ENCODE peak calls at places on chromosomes 5 and 9, in eight cellular contexts. One of them, this sample, is unnamed.

GRCh38 chr5:132279801-132280200 is 14.4 kb upstream of the SLC22A4 start:
- DNase-seq in BJ: no peak
- DNase-seq in adrenal gland: no peak
- DNase-seq in CD8-positive, alpha-beta T cell: no peak
- DNase-seq in cardiac fibroblast: no peak
- DNase-seq in tibial artery: no peak
- DNase-seq in GM10248: no peak
- DNase-seq in astrocyte of the spinal cord: no peak
- DNase-seq in this sample: no peak

GRCh38 chr5:62212648-62213047 is 93.4 kb upstream of the KIF2A start:
- DNase-seq in BJ: no peak
- DNase-seq in adrenal gland: no peak
- DNase-seq in CD8-positive, alpha-beta T cell: no peak
- DNase-seq in cardiac fibroblast: no peak
- DNase-seq in tibial artery: no peak
- DNase-seq in GM10248: no peak
- DNase-seq in astrocyte of the spinal cord: no peak
- DNase-seq in this sample: no peak

GRCh38 chr5:81924467-81924866 is 47.4 kb upstream of the ATG10 start:
- DNase-seq in BJ: no peak
- DNase-seq in adrenal gland: no peak
- DNase-seq in CD8-positive, alpha-beta T cell: no peak
- DNase-seq in cardiac fibroblast: no peak
- DNase-seq in tibial artery: no peak
- DNase-seq in GM10248: no peak
- DNase-seq in astrocyte of the spinal cord: no peak
- DNase-seq in this sample: peak

GRCh38 chr9:79165006-79165405 is 406.8 kb upstream of the TLE4 start:
- DNase-seq in BJ: no peak
- DNase-seq in adrenal gland: no peak
- DNase-seq in CD8-positive, alpha-beta T cell: no peak
- DNase-seq in cardiac fibroblast: peak
- DNase-seq in tibial artery: no peak
- DNase-seq in GM10248: no peak
- DNase-seq in astrocyte of the spinal cord: no peak
- DNase-seq in this sample: no peak

GRCh38 chr5:58871648-58872242 is 288.9 kb downstream of the RAB3C start:
- DNase-seq in BJ: no peak
- DNase-seq in adrenal gland: peak
- DNase-seq in CD8-positive, alpha-beta T cell: no peak
- DNase-seq in cardiac fibroblast: peak
- DNase-seq in tibial artery: no peak
- DNase-seq in GM10248: no peak
- DNase-seq in astrocyte of the spinal cord: peak
- DNase-seq in this sample: no peak

GRCh38 chr9:11319477-11320060 is 706.8 kb upstream of the PTPRD start:
- DNase-seq in BJ: no peak
- DNase-seq in adrenal gland: no peak
- DNase-seq in CD8-positive, alpha-beta T cell: no peak
- DNase-seq in cardiac fibroblast: peak
- DNase-seq in tibial artery: no peak
- DNase-seq in GM10248: no peak
- DNase-seq in astrocyte of the spinal cord: peak
- DNase-seq in this sample: peak

GRCh38 chr5:178545941-178546674 is 44.1 kb downstream of the COL23A1 start:
- DNase-seq in BJ: no peak
- DNase-seq in adrenal gland: no peak
- DNase-seq in CD8-positive, alpha-beta T cell: no peak
- DNase-seq in cardiac fibroblast: no peak
- DNase-seq in tibial artery: no peak
- DNase-seq in GM10248: no peak
- DNase-seq in astrocyte of the spinal cord: no peak
- DNase-seq in this sample: no peak

GRCh38 chr9:130262771-130263170 is 2.8 kb upstream of the HMCN2 start:
- DNase-seq in BJ: no peak
- DNase-seq in adrenal gland: no peak
- DNase-seq in CD8-positive, alpha-beta T cell: no peak
- DNase-seq in cardiac fibroblast: no peak
- DNase-seq in tibial artery: peak
- DNase-seq in GM10248: peak
- DNase-seq in astrocyte of the spinal cord: no peak
- DNase-seq in this sample: no peak

GRCh38 chr5:115329475-115329874 is 33.0 kb upstream of the CCDC112 start:
- DNase-seq in BJ: no peak
- DNase-seq in adrenal gland: no peak
- DNase-seq in CD8-positive, alpha-beta T cell: no peak
- DNase-seq in cardiac fibroblast: no peak
- DNase-seq in tibial artery: no peak
- DNase-seq in GM10248: no peak
- DNase-seq in astrocyte of the spinal cord: no peak
- DNase-seq in this sample: no peak

GRCh38 chr5:122424211-122424610 is 112.2 kb downstream of the SNCAIP start:
- DNase-seq in BJ: no peak
- DNase-seq in adrenal gland: no peak
- DNase-seq in CD8-positive, alpha-beta T cell: no peak
- DNase-seq in cardiac fibroblast: no peak
- DNase-seq in tibial artery: no peak
- DNase-seq in GM10248: no peak
- DNase-seq in astrocyte of the spinal cord: no peak
- DNase-seq in this sample: no peak

GRCh38 chr5:108881133-108881532 is 133.4 kb downstream of the FER start:
- DNase-seq in BJ: no peak
- DNase-seq in adrenal gland: no peak
- DNase-seq in CD8-positive, alpha-beta T cell: no peak
- DNase-seq in cardiac fibroblast: no peak
- DNase-seq in tibial artery: no peak
- DNase-seq in GM10248: no peak
- DNase-seq in astrocyte of the spinal cord: no peak
- DNase-seq in this sample: no peak

GRCh38 chr5:1201327-1202025 is at the start of gene SLC6A19:
- DNase-seq in BJ: no peak
- DNase-seq in adrenal gland: no peak
- DNase-seq in CD8-positive, alpha-beta T cell: no peak
- DNase-seq in cardiac fibroblast: no peak
- DNase-seq in tibial artery: no peak
- DNase-seq in GM10248: no peak
- DNase-seq in astrocyte of the spinal cord: no peak
- DNase-seq in this sample: peak

GRCh38 chr5:180090098-180090768 is 18.7 kb upstream of the RNF130 start:
- DNase-seq in BJ: no peak
- DNase-seq in adrenal gland: peak
- DNase-seq in CD8-positive, alpha-beta T cell: peak
- DNase-seq in cardiac fibroblast: peak
- DNase-seq in tibial artery: peak
- DNase-seq in GM10248: peak
- DNase-seq in astrocyte of the spinal cord: peak
- DNase-seq in this sample: peak

GRCh38 chr5:93307557-93307956 is 273.5 kb downstream of the NR2F1-AS1 start:
- DNase-seq in BJ: peak
- DNase-seq in adrenal gland: no peak
- DNase-seq in CD8-positive, alpha-beta T cell: no peak
- DNase-seq in cardiac fibroblast: peak
- DNase-seq in tibial artery: no peak
- DNase-seq in GM10248: no peak
- DNase-seq in astrocyte of the spinal cord: no peak
- DNase-seq in this sample: no peak

GRCh38 chr9:137227057-137227852 is at the start of gene RNF224:
- DNase-seq in BJ: no peak
- DNase-seq in adrenal gland: peak
- DNase-seq in CD8-positive, alpha-beta T cell: peak
- DNase-seq in cardiac fibroblast: peak
- DNase-seq in tibial artery: peak
- DNase-seq in GM10248: peak
- DNase-seq in astrocyte of the spinal cord: peak
- DNase-seq in this sample: peak

GRCh38 chr5:52895070-52895469 is 94.1 kb upstream of the ITGA2 start:
- DNase-seq in BJ: no peak
- DNase-seq in adrenal gland: peak
- DNase-seq in CD8-positive, alpha-beta T cell: no peak
- DNase-seq in cardiac fibroblast: no peak
- DNase-seq in tibial artery: no peak
- DNase-seq in GM10248: no peak
- DNase-seq in astrocyte of the spinal cord: no peak
- DNase-seq in this sample: no peak

GRCh38 chr5:135313946-135314345 is 85.1 kb downstream of the MACROH2A1 start:
- DNase-seq in BJ: no peak
- DNase-seq in adrenal gland: no peak
- DNase-seq in CD8-positive, alpha-beta T cell: no peak
- DNase-seq in cardiac fibroblast: no peak
- DNase-seq in tibial artery: no peak
- DNase-seq in GM10248: peak
- DNase-seq in astrocyte of the spinal cord: no peak
- DNase-seq in this sample: no peak

GRCh38 chr5:170737591-170737990 is 45.9 kb upstream of the GABRP start:
- DNase-seq in BJ: no peak
- DNase-seq in adrenal gland: no peak
- DNase-seq in CD8-positive, alpha-beta T cell: no peak
- DNase-seq in cardiac fibroblast: no peak
- DNase-seq in tibial artery: no peak
- DNase-seq in GM10248: no peak
- DNase-seq in astrocyte of the spinal cord: no peak
- DNase-seq in this sample: no peak

GRCh38 chr9:3526903-3527652 is 1.3 kb upstream of the RFX3 start:
- DNase-seq in BJ: no peak
- DNase-seq in adrenal gland: peak
- DNase-seq in CD8-positive, alpha-beta T cell: no peak
- DNase-seq in cardiac fibroblast: peak
- DNase-seq in tibial artery: no peak
- DNase-seq in GM10248: no peak
- DNase-seq in astrocyte of the spinal cord: no peak
- DNase-seq in this sample: no peak

DNA sequence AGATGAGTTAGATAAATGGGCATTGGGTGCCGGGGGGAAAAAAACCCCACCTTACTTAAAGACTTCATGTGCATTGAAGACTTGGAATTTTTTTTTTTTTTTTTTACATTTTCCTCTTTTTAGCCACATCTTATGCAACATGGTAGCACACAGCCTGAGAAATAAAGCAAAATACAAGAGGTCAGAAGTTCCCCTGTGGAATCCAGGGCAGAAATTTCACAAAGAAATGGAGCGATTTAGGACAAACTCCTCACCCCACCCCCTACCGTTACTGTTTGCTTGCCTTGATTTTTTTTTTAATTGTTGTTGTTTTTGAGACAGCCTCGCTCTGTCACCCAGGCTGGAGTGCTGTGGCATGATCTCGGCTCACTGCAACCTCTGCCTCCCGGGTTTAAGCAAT is 153.1 kb downstream of the GOLPH3 start:
- DNase-seq in BJ: no peak
- DNase-seq in adrenal gland: no peak
- DNase-seq in CD8-positive, alpha-beta T cell: no peak
- DNase-seq in cardiac fibroblast: peak
- DNase-seq in tibial artery: no peak
- DNase-seq in GM10248: no peak
- DNase-seq in astrocyte of the spinal cord: no peak
- DNase-seq in this sample: no peak
- TF ChIP-seq CTCF in BJ: no peak
- TF ChIP-seq CTCF in adrenal gland: no peak
- TF ChIP-seq CTCF in CD8-positive, alpha-beta T cell: no peak
- TF ChIP-seq CTCF in cardiac fibroblast: no peak
- TF ChIP-seq CTCF in tibial artery: no peak
- TF ChIP-seq CTCF in GM10248: no peak
- TF ChIP-seq CTCF in astrocyte of the spinal cord: no peak
- TF ChIP-seq CTCF in this sample: no peak

GRCh38 chr9:127707766-127708165 is 978 bp downstream of the CFAP157 start:
- DNase-seq in BJ: no peak
- DNase-seq in adrenal gland: no peak
- DNase-seq in CD8-positive, alpha-beta T cell: peak
- DNase-seq in cardiac fibroblast: no peak
- DNase-seq in tibial artery: no peak
- DNase-seq in GM10248: peak
- DNase-seq in astrocyte of the spinal cord: no peak
- DNase-seq in this sample: no peak
- TF ChIP-seq CTCF in BJ: no peak
- TF ChIP-seq CTCF in adrenal gland: peak
- TF ChIP-seq CTCF in CD8-positive, alpha-beta T cell: peak
- TF ChIP-seq CTCF in cardiac fibroblast: no peak
- TF ChIP-seq CTCF in tibial artery: no peak
- TF ChIP-seq CTCF in GM10248: no peak
- TF ChIP-seq CTCF in astrocyte of the spinal cord: no peak
- TF ChIP-seq CTCF in this sample: no peak

GRCh38 chr9:87594662-87595061 is 97.0 kb downstream of the DAPK1 start:
- DNase-seq in BJ: no peak
- DNase-seq in adrenal gland: no peak
- DNase-seq in CD8-positive, alpha-beta T cell: no peak
- DNase-seq in cardiac fibroblast: no peak
- DNase-seq in tibial artery: no peak
- DNase-seq in GM10248: no peak
- DNase-seq in astrocyte of the spinal cord: no peak
- DNase-seq in this sample: no peak
- TF ChIP-seq CTCF in BJ: no peak
- TF ChIP-seq CTCF in adrenal gland: no peak
- TF ChIP-seq CTCF in CD8-positive, alpha-beta T cell: no peak
- TF ChIP-seq CTCF in cardiac fibroblast: no peak
- TF ChIP-seq CTCF in tibial artery: no peak
- TF ChIP-seq CTCF in GM10248: no peak
- TF ChIP-seq CTCF in astrocyte of the spinal cord: no peak
- TF ChIP-seq CTCF in this sample: no peak

GRCh38 chr5:15682122-15682521 is 182.1 kb downstream of the FBXL7 start:
- DNase-seq in BJ: no peak
- DNase-seq in adrenal gland: no peak
- DNase-seq in CD8-positive, alpha-beta T cell: no peak
- DNase-seq in cardiac fibroblast: no peak
- DNase-seq in tibial artery: no peak
- DNase-seq in GM10248: no peak
- DNase-seq in astrocyte of the spinal cord: no peak
- DNase-seq in this sample: no peak

GRCh38 chr5:15682566-15682965 is 182.6 kb downstream of the FBXL7 start:
- DNase-seq in BJ: no peak
- DNase-seq in adrenal gland: no peak
- DNase-seq in CD8-positive, alpha-beta T cell: no peak
- DNase-seq in cardiac fibroblast: no peak
- DNase-seq in tibial artery: no peak
- DNase-seq in GM10248: no peak
- DNase-seq in astrocyte of the spinal cord: no peak
- DNase-seq in this sample: no peak

GRCh38 chr5:15687401-15687800 is 187.4 kb downstream of the FBXL7 start:
- DNase-seq in BJ: no peak
- DNase-seq in adrenal gland: no peak
- DNase-seq in CD8-positive, alpha-beta T cell: no peak
- DNase-seq in cardiac fibroblast: no peak
- DNase-seq in tibial artery: no peak
- DNase-seq in GM10248: no peak
- DNase-seq in astrocyte of the spinal cord: no peak
- DNase-seq in this sample: no peak

GRCh38 chr5:15683332-15683731 is 183.4 kb downstream of the FBXL7 start:
- DNase-seq in BJ: no peak
- DNase-seq in adrenal gland: no peak
- DNase-seq in CD8-positive, alpha-beta T cell: no peak
- DNase-seq in cardiac fibroblast: peak
- DNase-seq in tibial artery: no peak
- DNase-seq in GM10248: no peak
- DNase-seq in astrocyte of the spinal cord: no peak
- DNase-seq in this sample: peak
- TF ChIP-seq CTCF in BJ: no peak
- TF ChIP-seq CTCF in adrenal gland: peak
- TF ChIP-seq CTCF in CD8-positive, alpha-beta T cell: no peak
- TF ChIP-seq CTCF in cardiac fibroblast: peak
- TF ChIP-seq CTCF in tibial artery: no peak
- TF ChIP-seq CTCF in GM10248: no peak
- TF ChIP-seq CTCF in astrocyte of the spinal cord: no peak
- TF ChIP-seq CTCF in this sample: no peak

GRCh38 chr5:85108471-85108870 is 723.8 kb upstream of the EDIL3 start:
- DNase-seq in BJ: no peak
- DNase-seq in adrenal gland: no peak
- DNase-seq in CD8-positive, alpha-beta T cell: no peak
- DNase-seq in cardiac fibroblast: no peak
- DNase-seq in tibial artery: no peak
- DNase-seq in GM10248: no peak
- DNase-seq in astrocyte of the spinal cord: no peak
- DNase-seq in this sample: no peak
- TF ChIP-seq CTCF in BJ: no peak
- TF ChIP-seq CTCF in adrenal gland: no peak
- TF ChIP-seq CTCF in CD8-positive, alpha-beta T cell: no peak
- TF ChIP-seq CTCF in cardiac fibroblast: no peak
- TF ChIP-seq CTCF in tibial artery: no peak
- TF ChIP-seq CTCF in GM10248: no peak
- TF ChIP-seq CTCF in astrocyte of the spinal cord: no peak
- TF ChIP-seq CTCF in this sample: peak